ENCODE peak calls at places on chromosome 19, in four cellular contexts. C is activated CD8-positive, alpha-beta T cell treated with anti-CD3 and anti-CD28 coated beads for 36 hours; A is fibroblast of mammary gland; F is DND-41. O is an unnamed sample.

GRCh38 chr19:2797280-2797679 is 12.0 kb downstream of the THOP1 start:
- DNase-seq in C (no peak), A (no peak), F (no peak), O (no peak)

GRCh38 chr19:16628984-16629691 is 1.1 kb upstream of the MED26 start:
- DNase-seq in C (no peak), F (peak), A (peak), O (peak)

GRCh38 chr19:8310342-8311055 is 2.3 kb upstream of the CD320 start:
- DNase-seq in A (no peak), F (peak), C (no peak), O (no peak)

GRCh38 chr19:4556574-4557185 is 2.8 kb downstream of the SEMA6B start:
- DNase-seq in C (peak), A (peak), F (peak), O (peak)

GRCh38 chr19:54489766-54490165 is 12.9 kb upstream of the LAIR2 start:
- DNase-seq in A (no peak), F (no peak), C (no peak), O (no peak)

GRCh38 chr19:4019578-4019977 is 12.0 kb downstream of the PIAS4 start:
- DNase-seq in C (no peak), A (no peak), F (no peak), O (no peak)

GRCh38 chr19:1232231-1232637 is 5.6 kb downstream of the CBARP start:
- DNase-seq in C (no peak), F (no peak), A (no peak), O (no peak)

GRCh38 chr19:40530091-40530901 is 46.4 kb upstream of the SHKBP1 start:
- DNase-seq in C (peak), A (no peak), F (no peak), O (peak)

GRCh38 chr19:7679771-7680605 is 645 bp upstream of the TRAPPC5 start:
- DNase-seq in F (no peak), A (no peak), C (no peak), O (no peak)

GRCh38 chr19:16893686-16893990 is 4.8 kb downstream of the F2RL3 start:
- DNase-seq in A (no peak), F (no peak), C (no peak), O (no peak)

GRCh38 chr19:30393046-30393445 is 20.9 kb downstream of the ZNF536 start:
- DNase-seq in C (peak), A (no peak), F (no peak), O (no peak)

GRCh38 chr19:45321848-45322247 is 827 bp downstream of the CKM start:
- DNase-seq in C (no peak), A (no peak), F (no peak), O (no peak)

GRCh38 chr19:47414469-47414868 is 4.9 kb downstream of the MEIS3 start:
- DNase-seq in F (no peak), A (no peak), C (no peak), O (peak)
- TF ChIP-seq CTCF in F (no peak), A (no peak), C (no peak), O (no peak)

GRCh38 chr19:18587962-18588610 is 512 bp upstream of the REX1BD start:
- DNase-seq in C (peak), F (no peak), A (no peak), O (no peak)
- TF ChIP-seq CTCF in C (no peak), F (no peak), A (no peak), O (no peak)

DNA sequence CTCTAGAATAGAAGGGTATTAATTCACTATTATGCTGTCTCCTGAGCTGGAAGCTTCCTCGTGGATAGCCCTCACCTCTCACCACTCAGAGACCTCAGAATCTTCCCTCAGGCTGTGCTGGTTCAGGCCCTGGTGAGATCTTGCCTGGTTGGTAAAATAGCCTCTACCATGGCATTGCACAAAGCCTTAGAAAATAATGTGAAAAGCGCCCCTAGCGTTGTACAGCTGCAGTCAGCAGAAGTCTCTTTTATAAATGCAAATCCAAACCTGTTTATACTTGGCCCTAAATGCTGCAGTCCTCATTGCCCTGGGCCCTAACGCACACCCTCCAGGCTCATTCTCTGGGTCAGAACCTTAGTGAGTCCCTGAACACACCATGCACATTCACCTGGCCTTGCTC is 150.9 kb downstream of the KCTD15 start:
- DNase-seq in C (no peak), A (no peak), F (no peak), O (no peak)
- TF ChIP-seq CTCF in C (no peak), A (no peak), F (no peak), O (no peak)

DNA sequence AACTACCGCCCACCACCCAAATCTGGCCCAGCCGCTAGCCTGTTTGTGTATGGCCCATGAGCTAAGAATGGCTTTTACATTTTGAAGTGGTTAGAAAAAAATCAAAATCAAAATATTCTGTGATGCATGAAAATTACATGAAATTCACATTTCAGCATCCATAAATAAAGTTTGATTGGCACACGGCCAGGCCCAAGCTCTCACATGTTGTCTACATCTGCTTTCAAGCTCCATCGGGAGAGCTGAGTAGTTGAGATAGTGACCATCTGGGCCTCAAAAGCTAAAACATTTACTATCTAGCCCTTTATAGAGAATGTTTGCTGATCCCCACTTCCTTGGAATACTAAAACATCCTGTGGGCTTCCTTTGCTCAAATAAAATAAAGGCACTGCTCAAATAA is 14.5 kb downstream of the RFX2 start:
- DNase-seq in A (no peak), C (no peak), F (no peak), O (no peak)
- TF ChIP-seq CTCF in A (no peak), C (no peak), F (no peak), O (no peak)

DNA sequence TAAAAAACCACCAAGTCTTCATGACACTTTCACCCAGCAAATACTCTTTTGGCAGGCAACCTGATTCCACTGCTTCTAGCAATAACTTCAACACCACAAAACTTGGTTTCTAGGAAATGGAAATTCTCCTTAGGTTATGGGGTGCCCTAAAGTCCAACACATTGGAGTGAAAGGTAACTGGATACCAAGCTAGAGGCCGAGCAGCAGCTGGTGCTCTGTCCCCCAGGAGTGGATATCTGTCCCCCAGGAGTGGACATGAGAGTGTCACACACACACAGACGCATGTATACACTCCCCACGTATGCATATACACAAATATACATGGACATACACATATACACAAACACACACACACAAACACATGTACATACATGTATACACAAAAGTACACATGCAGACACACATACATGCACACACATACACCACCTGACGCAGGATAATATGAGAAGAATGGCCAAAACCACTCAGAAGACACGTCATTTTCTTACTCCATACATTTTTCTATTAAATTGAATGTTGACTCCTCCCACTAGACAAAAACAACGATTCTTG is 50.8 kb downstream of the RFX2 start:
- DNase-seq in C (no peak), F (no peak), A (no peak), O (no peak)
- TF ChIP-seq CTCF in C (no peak), F (no peak), A (no peak), O (no peak)

DNA sequence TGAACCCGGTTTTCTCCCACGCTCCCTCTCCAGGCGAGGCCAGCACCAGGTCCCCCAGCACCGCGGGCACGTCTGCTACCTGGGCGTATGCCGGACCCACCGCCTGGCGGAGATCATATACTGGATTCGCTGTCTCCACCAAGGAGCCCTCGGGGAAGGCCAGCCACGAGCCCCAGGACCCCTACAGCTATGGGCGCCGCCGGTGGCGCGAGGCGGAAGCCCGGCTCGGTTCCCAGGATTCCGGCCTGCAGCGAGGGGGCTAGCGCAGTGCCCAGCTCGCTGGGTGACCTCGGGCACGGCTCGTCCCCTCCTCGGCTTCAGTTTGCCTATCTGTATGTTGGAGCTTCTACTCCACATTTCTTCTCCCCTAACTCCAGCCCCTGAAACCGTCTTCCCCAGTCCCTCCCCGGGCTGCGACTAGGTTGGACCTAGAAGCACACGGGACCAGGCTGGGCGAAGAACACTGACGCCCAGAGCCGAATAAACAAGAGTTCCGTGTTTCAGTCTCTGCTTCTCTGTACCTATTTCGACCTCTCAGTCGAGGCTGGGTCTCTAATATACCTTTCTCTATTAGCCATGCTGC is 752 bp upstream of the CPT1C start:
- DNase-seq in A (no peak), F (no peak), C (no peak), O (peak)
- TF ChIP-seq CTCF in A (no peak), F (no peak), C (peak), O (no peak)

GRCh38 chr19:39128511-39129079 is 3.0 kb downstream of the PAK4 start:
- DNase-seq in A (no peak), F (no peak), C (no peak), O (no peak)
- TF ChIP-seq CTCF in A (no peak), F (no peak), C (no peak), O (no peak)